ENCODE peak calls at places on chromosomes 12 and 14, in eight cellular contexts. One of them, this sample, is unnamed.

GRCh38 chr14:91269076-91269991 is 24.8 kb upstream of the GPR68 start:
- DNase-seq in HCT116: no peak
- DNase-seq in GM12878: no peak
- DNase-seq in endothelial cell of umbilical vein: no peak
- DNase-seq in mesenchymal stem cell: no peak
- DNase-seq in fibroblast of lung: no peak
- DNase-seq in keratinocyte: no peak
- DNase-seq in IMR-90: no peak
- DNase-seq in this sample: no peak

GRCh38 chr14:87149583-87150354 is 843.2 kb downstream of the GALC start:
- DNase-seq in HCT116: no peak
- DNase-seq in GM12878: no peak
- DNase-seq in endothelial cell of umbilical vein: no peak
- DNase-seq in mesenchymal stem cell: peak; percentile 92
- DNase-seq in fibroblast of lung: peak; percentile 80
- DNase-seq in keratinocyte: no peak
- DNase-seq in IMR-90: peak; percentile 77
- DNase-seq in this sample: no peak

GRCh38 chr14:92633724-92634123 is 114.7 kb downstream of the LGMN start:
- DNase-seq in HCT116: no peak
- DNase-seq in GM12878: no peak
- DNase-seq in endothelial cell of umbilical vein: no peak
- DNase-seq in mesenchymal stem cell: peak; percentile 60
- DNase-seq in fibroblast of lung: peak; percentile 28
- DNase-seq in keratinocyte: no peak
- DNase-seq in IMR-90: peak; percentile 78
- DNase-seq in this sample: no peak

GRCh38 chr12:102797513-102797912 is 119.5 kb downstream of the PAH start:
- DNase-seq in HCT116: no peak
- DNase-seq in GM12878: no peak
- DNase-seq in endothelial cell of umbilical vein: no peak
- DNase-seq in mesenchymal stem cell: no peak
- DNase-seq in fibroblast of lung: no peak
- DNase-seq in keratinocyte: no peak
- DNase-seq in IMR-90: no peak
- DNase-seq in this sample: no peak

GRCh38 chr12:4269279-4269991 is 4.1 kb upstream of the CCND2 start:
- DNase-seq in HCT116: no peak
- DNase-seq in GM12878: no peak
- DNase-seq in endothelial cell of umbilical vein: peak; percentile 65
- DNase-seq in mesenchymal stem cell: peak; percentile 75
- DNase-seq in fibroblast of lung: peak; percentile 41
- DNase-seq in keratinocyte: no peak
- DNase-seq in IMR-90: peak; percentile 29
- DNase-seq in this sample: peak; percentile 85

GRCh38 chr14:64401923-64402322 is 13.8 kb downstream of the MTHFD1 start:
- DNase-seq in HCT116: no peak
- DNase-seq in GM12878: no peak
- DNase-seq in endothelial cell of umbilical vein: no peak
- DNase-seq in mesenchymal stem cell: no peak
- DNase-seq in fibroblast of lung: no peak
- DNase-seq in keratinocyte: no peak
- DNase-seq in IMR-90: no peak
- DNase-seq in this sample: no peak

GRCh38 chr14:77185093-77185465 is 3.5 kb downstream of the TMEM63C start:
- DNase-seq in HCT116: no peak
- DNase-seq in GM12878: no peak
- DNase-seq in endothelial cell of umbilical vein: no peak
- DNase-seq in mesenchymal stem cell: no peak
- DNase-seq in fibroblast of lung: no peak
- DNase-seq in keratinocyte: no peak
- DNase-seq in IMR-90: no peak
- DNase-seq in this sample: no peak

GRCh38 chr12:41061189-41061588 is 126.9 kb upstream of the PDZRN4 start:
- DNase-seq in HCT116: no peak
- DNase-seq in GM12878: no peak
- DNase-seq in endothelial cell of umbilical vein: no peak
- DNase-seq in mesenchymal stem cell: no peak
- DNase-seq in fibroblast of lung: no peak
- DNase-seq in keratinocyte: no peak
- DNase-seq in IMR-90: no peak
- DNase-seq in this sample: no peak

GRCh38 chr14:23539209-23539866 is 12.2 kb downstream of the ZFHX2 start:
- DNase-seq in HCT116: peak; percentile 19
- DNase-seq in GM12878: no peak
- DNase-seq in endothelial cell of umbilical vein: peak; percentile 45
- DNase-seq in mesenchymal stem cell: peak; percentile 50
- DNase-seq in fibroblast of lung: no peak
- DNase-seq in keratinocyte: no peak
- DNase-seq in IMR-90: peak; percentile 28
- DNase-seq in this sample: peak; percentile 88

GRCh38 chr12:130031571-130032189 is 127.9 kb upstream of the TMEM132D start:
- DNase-seq in HCT116: no peak
- DNase-seq in GM12878: no peak
- DNase-seq in endothelial cell of umbilical vein: peak; percentile 7
- DNase-seq in mesenchymal stem cell: peak; percentile 3
- DNase-seq in fibroblast of lung: no peak
- DNase-seq in keratinocyte: peak; percentile 45
- DNase-seq in IMR-90: no peak
- DNase-seq in this sample: peak; percentile 84

GRCh38 chr14:99579077-99579836 is 24.8 kb downstream of the CCDC85C start:
- DNase-seq in HCT116: no peak
- DNase-seq in GM12878: no peak
- DNase-seq in endothelial cell of umbilical vein: no peak
- DNase-seq in mesenchymal stem cell: no peak
- DNase-seq in fibroblast of lung: no peak
- DNase-seq in keratinocyte: peak; percentile 69
- DNase-seq in IMR-90: no peak
- DNase-seq in this sample: no peak

GRCh38 chr14:99579903-99580570 is 24.0 kb downstream of the CCDC85C start:
- DNase-seq in HCT116: peak; percentile 47
- DNase-seq in GM12878: no peak
- DNase-seq in endothelial cell of umbilical vein: peak; percentile 41
- DNase-seq in mesenchymal stem cell: no peak
- DNase-seq in fibroblast of lung: peak; percentile 97
- DNase-seq in keratinocyte: peak; percentile 99
- DNase-seq in IMR-90: peak; percentile 77
- DNase-seq in this sample: no peak

GRCh38 chr14:99581371-99581770 is 22.6 kb downstream of the CCDC85C start:
- DNase-seq in HCT116: no peak
- DNase-seq in GM12878: no peak
- DNase-seq in endothelial cell of umbilical vein: no peak
- DNase-seq in mesenchymal stem cell: no peak
- DNase-seq in fibroblast of lung: no peak
- DNase-seq in keratinocyte: no peak
- DNase-seq in IMR-90: no peak
- DNase-seq in this sample: no peak

GRCh38 chr14:99584823-99585222 is 19.2 kb downstream of the CCDC85C start:
- DNase-seq in HCT116: no peak
- DNase-seq in GM12878: no peak
- DNase-seq in endothelial cell of umbilical vein: no peak
- DNase-seq in mesenchymal stem cell: no peak
- DNase-seq in fibroblast of lung: no peak
- DNase-seq in keratinocyte: no peak
- DNase-seq in IMR-90: no peak
- DNase-seq in this sample: no peak

DNA sequence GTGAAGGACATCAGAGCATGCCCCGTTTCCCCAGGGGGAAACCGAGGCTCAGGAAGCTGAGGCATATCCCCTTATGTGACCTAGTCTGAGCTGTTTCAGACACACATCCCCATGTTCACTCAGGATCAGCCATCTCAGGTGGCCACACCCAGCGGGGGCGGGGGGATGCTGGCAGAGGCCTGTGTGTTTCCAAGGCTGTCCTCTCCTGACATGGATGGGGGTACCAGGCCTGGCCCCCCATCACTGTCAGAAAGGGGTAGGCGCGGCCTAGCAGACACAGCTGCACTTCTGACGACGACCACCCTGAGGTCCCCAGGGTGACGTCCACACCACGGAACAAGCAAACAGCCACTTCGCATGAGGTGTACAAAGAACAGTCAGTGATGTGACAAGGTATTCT is 22.0 kb downstream of the CCDC85C start:
- DNase-seq in HCT116: no peak
- DNase-seq in GM12878: no peak
- DNase-seq in endothelial cell of umbilical vein: no peak
- DNase-seq in mesenchymal stem cell: no peak
- DNase-seq in fibroblast of lung: no peak
- DNase-seq in keratinocyte: no peak
- DNase-seq in IMR-90: no peak
- DNase-seq in this sample: no peak
- H3K4me1 ChIP-seq in HCT116: peaks cover 60% of the 10 kb centered on the region
- H3K4me1 ChIP-seq in GM12878: no peaks in the 10 kb centered on the region
- H3K4me1 ChIP-seq in endothelial cell of umbilical vein: peaks cover 4% of the 10 kb centered on the region
- H3K4me1 ChIP-seq in mesenchymal stem cell: peaks cover 26% of the 10 kb centered on the region
- H3K4me1 ChIP-seq in fibroblast of lung: peaks cover 19% of the 10 kb centered on the region
- H3K4me1 ChIP-seq in keratinocyte: peaks cover 39% of the 10 kb centered on the region
- H3K4me1 ChIP-seq in IMR-90: peaks cover 39% of the 10 kb centered on the region
- H3K4me1 ChIP-seq in this sample: peaks cover 26% of the 10 kb centered on the region

GRCh38 chr12:6620137-6620884 is 13.1 kb upstream of the CHD4 start:
- DNase-seq in HCT116: no peak
- DNase-seq in GM12878: no peak
- DNase-seq in endothelial cell of umbilical vein: peak; percentile 79
- DNase-seq in mesenchymal stem cell: peak; percentile 40
- DNase-seq in fibroblast of lung: peak; percentile 63
- DNase-seq in keratinocyte: no peak
- DNase-seq in IMR-90: no peak
- DNase-seq in this sample: no peak
- H2AFZ ChIP-seq in HCT116: no peak overlapping the region
- H2AFZ ChIP-seq in GM12878: no peak overlapping the region
- H2AFZ ChIP-seq in endothelial cell of umbilical vein: peak overlapping the region; percentile 78
- H2AFZ ChIP-seq in mesenchymal stem cell: peak overlapping the region; percentile 81
- H2AFZ ChIP-seq in fibroblast of lung: no peak overlapping the region
- H2AFZ ChIP-seq in keratinocyte: no peak overlapping the region
- H2AFZ ChIP-seq in IMR-90: peak overlapping the region; percentile 86
- H2AFZ ChIP-seq in this sample: no peak overlapping the region

DNA sequence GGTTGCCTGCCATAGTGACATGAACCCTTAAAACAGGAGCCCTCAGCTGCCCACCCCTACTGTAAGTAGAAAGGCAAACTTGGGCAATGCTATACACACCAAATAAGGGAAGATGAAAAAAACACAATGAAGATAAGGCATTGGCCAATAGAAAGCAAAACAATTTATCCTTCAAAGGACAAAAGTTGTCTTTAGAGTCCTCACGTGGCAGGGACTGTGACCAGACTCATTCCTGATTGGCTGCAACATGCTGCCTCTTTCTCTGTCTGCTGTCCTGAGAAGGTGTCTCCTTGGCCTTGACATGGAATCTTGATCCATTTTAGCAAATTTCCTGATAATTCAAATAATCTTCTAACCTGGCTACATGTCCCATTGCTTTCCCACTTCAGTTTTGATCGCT is 131.9 kb downstream of the GPR135 start:
- DNase-seq in HCT116: no peak
- DNase-seq in GM12878: no peak
- DNase-seq in endothelial cell of umbilical vein: no peak
- DNase-seq in mesenchymal stem cell: no peak
- DNase-seq in fibroblast of lung: no peak
- DNase-seq in keratinocyte: no peak
- DNase-seq in IMR-90: no peak
- DNase-seq in this sample: no peak
- H3K27ac ChIP-seq in HCT116: no peak overlapping the region
- H3K27ac ChIP-seq in GM12878: no peak overlapping the region
- H3K27ac ChIP-seq in endothelial cell of umbilical vein: peak overlapping the region; percentile 94
- H3K27ac ChIP-seq in mesenchymal stem cell: no peak overlapping the region
- H3K27ac ChIP-seq in fibroblast of lung: peak overlapping the region; percentile 69
- H3K27ac ChIP-seq in keratinocyte: peak overlapping the region; percentile 28
- H3K27ac ChIP-seq in IMR-90: peak overlapping the region; percentile 34
- H3K27ac ChIP-seq in this sample: no peak overlapping the region

GRCh38 chr12:104672501-104673265 is 215.9 kb downstream of the CHST11 start:
- DNase-seq in HCT116: no peak
- DNase-seq in GM12878: no peak
- DNase-seq in endothelial cell of umbilical vein: no peak
- DNase-seq in mesenchymal stem cell: peak; percentile 40
- DNase-seq in fibroblast of lung: peak; percentile 55
- DNase-seq in keratinocyte: no peak
- DNase-seq in IMR-90: no peak
- DNase-seq in this sample: no peak
- H3K4me1 ChIP-seq in HCT116: peaks cover 59% of the 10 kb centered on the region
- H3K4me1 ChIP-seq in GM12878: peaks cover 56% of the 10 kb centered on the region
- H3K4me1 ChIP-seq in endothelial cell of umbilical vein: peaks cover 19% of the 10 kb centered on the region
- H3K4me1 ChIP-seq in mesenchymal stem cell: peaks cover 27% of the 10 kb centered on the region
- H3K4me1 ChIP-seq in fibroblast of lung: peaks cover 34% of the 10 kb centered on the region
- H3K4me1 ChIP-seq in keratinocyte: peaks cover 55% of the 10 kb centered on the region
- H3K4me1 ChIP-seq in IMR-90: peaks cover 7% of the 10 kb centered on the region
- H3K4me1 ChIP-seq in this sample: no peaks in the 10 kb centered on the region

GRCh38 chr14:35336171-35337073 is 44.2 kb downstream of the PSMA6 start:
- DNase-seq in HCT116: no peak
- DNase-seq in GM12878: no peak
- DNase-seq in endothelial cell of umbilical vein: peak; percentile 86
- DNase-seq in mesenchymal stem cell: peak; percentile 95
- DNase-seq in fibroblast of lung: peak; percentile 47
- DNase-seq in keratinocyte: no peak
- DNase-seq in IMR-90: peak; percentile 85
- DNase-seq in this sample: no peak
- H2AFZ ChIP-seq in HCT116: no peak overlapping the region
- H2AFZ ChIP-seq in GM12878: no peak overlapping the region
- H2AFZ ChIP-seq in endothelial cell of umbilical vein: peak overlapping the region; percentile 89
- H2AFZ ChIP-seq in mesenchymal stem cell: peak overlapping the region; percentile 15
- H2AFZ ChIP-seq in fibroblast of lung: peak overlapping the region; percentile 75
- H2AFZ ChIP-seq in keratinocyte: peak overlapping the region; percentile 50
- H2AFZ ChIP-seq in IMR-90: peak overlapping the region; percentile 84
- H2AFZ ChIP-seq in this sample: no peak overlapping the region

DNA sequence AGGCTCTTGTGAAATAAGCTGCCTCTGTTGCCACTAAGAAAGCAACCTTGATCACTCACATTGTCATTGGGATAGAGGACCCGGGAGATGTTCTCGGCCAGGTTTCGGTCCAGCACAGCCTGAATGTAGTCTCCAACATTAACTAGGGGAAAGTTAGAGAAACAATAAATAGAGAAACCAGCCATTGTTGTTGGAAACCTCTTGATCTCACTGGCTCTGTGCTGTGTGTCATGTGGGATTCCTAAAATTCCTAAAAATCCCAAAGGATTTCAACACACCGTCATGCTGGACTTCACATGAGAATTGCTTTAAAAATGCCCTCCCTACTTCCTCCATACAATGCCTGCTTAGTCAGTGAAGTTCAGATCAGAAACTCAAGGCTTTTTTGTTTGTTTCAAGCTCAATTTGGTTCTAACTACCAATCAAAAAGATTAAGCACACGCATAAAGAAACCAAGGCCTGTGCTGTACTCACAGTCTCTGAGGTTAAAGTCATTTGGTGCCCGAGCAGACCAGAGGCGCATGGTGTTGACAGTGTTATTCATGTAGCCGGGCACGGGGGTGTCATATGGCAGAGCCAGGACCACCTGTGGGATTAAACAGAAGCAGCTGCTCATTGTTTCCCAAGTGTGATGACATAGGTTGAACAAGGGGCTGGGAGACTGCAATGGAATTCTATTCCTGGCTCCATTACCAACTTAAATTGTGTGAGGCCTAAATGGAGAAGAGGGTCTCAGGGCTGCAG is 23.6 kb downstream of the PYGL start:
- DNase-seq in HCT116: no peak
- DNase-seq in GM12878: no peak
- DNase-seq in endothelial cell of umbilical vein: no peak
- DNase-seq in mesenchymal stem cell: peak; percentile 77
- DNase-seq in fibroblast of lung: peak; percentile 91
- DNase-seq in keratinocyte: no peak
- DNase-seq in IMR-90: peak; percentile 90
- DNase-seq in this sample: no peak
- H3K27ac ChIP-seq in HCT116: no peak overlapping the region
- H3K27ac ChIP-seq in GM12878: no peak overlapping the region
- H3K27ac ChIP-seq in endothelial cell of umbilical vein: no peak overlapping the region
- H3K27ac ChIP-seq in mesenchymal stem cell: peak overlapping the region; percentile 95
- H3K27ac ChIP-seq in fibroblast of lung: peak overlapping the region; percentile 63
- H3K27ac ChIP-seq in keratinocyte: no peak overlapping the region
- H3K27ac ChIP-seq in IMR-90: peak overlapping the region; percentile 93
- H3K27ac ChIP-seq in this sample: no peak overlapping the region